ENCODE peak calls at places on chromosome 15, in six cellular contexts. One of them, this sample, is unnamed.

GRCh38 chr15:47983533-47983932 is 137.3 kb upstream of the SLC24A5 start:
- DNase-seq in tibial artery: no peak
- DNase-seq in GM23248: no peak
- DNase-seq in uterus: no peak
- DNase-seq in naive thymus-derived CD4-positive, alpha-beta T cell: no peak
- DNase-seq in left lung: no peak
- DNase-seq in this sample: no peak

GRCh38 chr15:74763416-74763815 is 14.8 kb downstream of the CYP1A2 start:
- DNase-seq in left lung: no peak
- DNase-seq in tibial artery: no peak
- DNase-seq in uterus: no peak
- DNase-seq in GM23248: no peak
- DNase-seq in naive thymus-derived CD4-positive, alpha-beta T cell: no peak
- DNase-seq in this sample: no peak

GRCh38 chr15:80159811-80160569 is 7.2 kb downstream of the FAH start:
- DNase-seq in left lung: no peak
- DNase-seq in naive thymus-derived CD4-positive, alpha-beta T cell: no peak
- DNase-seq in tibial artery: peak; percentile 56
- DNase-seq in uterus: no peak
- DNase-seq in GM23248: peak; percentile 55
- DNase-seq in this sample: no peak

GRCh38 chr15:63920504-63921178 is 86.9 kb upstream of the HERC1 start:
- DNase-seq in tibial artery: peak; percentile 27
- DNase-seq in naive thymus-derived CD4-positive, alpha-beta T cell: no peak
- DNase-seq in left lung: no peak
- DNase-seq in GM23248: no peak
- DNase-seq in uterus: no peak
- DNase-seq in this sample: no peak

GRCh38 chr15:92781925-92782453 is 118.1 kb upstream of the CHD2 start:
- DNase-seq in uterus: no peak
- DNase-seq in GM23248: no peak
- DNase-seq in tibial artery: no peak
- DNase-seq in left lung: no peak
- DNase-seq in naive thymus-derived CD4-positive, alpha-beta T cell: no peak
- DNase-seq in this sample: no peak

GRCh38 chr15:28105224-28105791 is 6.2 kb upstream of the OCA2 start:
- DNase-seq in tibial artery: no peak
- DNase-seq in GM23248: no peak
- DNase-seq in naive thymus-derived CD4-positive, alpha-beta T cell: no peak
- DNase-seq in uterus: no peak
- DNase-seq in left lung: no peak
- DNase-seq in this sample: no peak

GRCh38 chr15:73050561-73051297 is 1.5 kb upstream of the NEO1 start:
- DNase-seq in tibial artery: no peak
- DNase-seq in GM23248: no peak
- DNase-seq in left lung: no peak
- DNase-seq in uterus: no peak
- DNase-seq in naive thymus-derived CD4-positive, alpha-beta T cell: no peak
- DNase-seq in this sample: no peak

GRCh38 chr15:20106026-20106425 is 435.6 kb downstream of the GOLGA6L6 start:
- DNase-seq in uterus: no peak
- DNase-seq in GM23248: no peak
- DNase-seq in tibial artery: peak; percentile 63
- DNase-seq in naive thymus-derived CD4-positive, alpha-beta T cell: no peak
- DNase-seq in left lung: peak; percentile 24
- DNase-seq in this sample: no peak

GRCh38 chr15:29669823-29670222 is 152.4 kb downstream of the TJP1 start:
- DNase-seq in uterus: no peak
- DNase-seq in naive thymus-derived CD4-positive, alpha-beta T cell: no peak
- DNase-seq in GM23248: peak; percentile 54
- DNase-seq in left lung: no peak
- DNase-seq in tibial artery: no peak
- DNase-seq in this sample: no peak
- H3K27ac ChIP-seq in uterus: no peak overlapping the region
- H3K27ac ChIP-seq in naive thymus-derived CD4-positive, alpha-beta T cell: no peak overlapping the region
- H3K27ac ChIP-seq in GM23248: no peak overlapping the region
- H3K27ac ChIP-seq in left lung: no peak overlapping the region
- H3K27ac ChIP-seq in tibial artery: no peak overlapping the region
- H3K27ac ChIP-seq in this sample: no peak overlapping the region

DNA sequence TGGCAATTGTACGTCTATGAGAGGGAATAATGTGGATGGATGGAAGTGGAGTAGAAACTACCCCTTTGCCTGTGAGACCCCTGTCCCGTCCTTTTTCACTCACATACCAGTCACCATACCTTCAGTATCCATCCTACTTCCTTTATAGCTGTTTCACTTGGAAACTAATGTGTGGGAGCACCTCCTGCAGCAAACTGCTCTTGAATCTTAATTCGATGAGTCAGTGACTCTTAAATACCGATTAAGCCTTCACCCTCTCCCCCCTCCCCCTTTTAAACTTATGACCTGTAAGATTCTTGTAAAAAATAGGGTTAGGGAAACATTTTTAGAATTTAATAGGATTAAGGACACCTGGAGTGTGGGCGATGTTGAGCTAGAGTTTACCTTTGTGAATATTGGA is 812 bp downstream of the SPRED1 start:
- DNase-seq in GM23248: peak; percentile 84
- DNase-seq in left lung: no peak
- DNase-seq in tibial artery: no peak
- DNase-seq in naive thymus-derived CD4-positive, alpha-beta T cell: no peak
- DNase-seq in uterus: no peak
- DNase-seq in this sample: no peak
- H3K4me3 ChIP-seq in GM23248: peak overlapping the region; percentile 86
- H3K4me3 ChIP-seq in left lung: peak overlapping the region; percentile 81
- H3K4me3 ChIP-seq in tibial artery: peak overlapping the region; percentile 90
- H3K4me3 ChIP-seq in naive thymus-derived CD4-positive, alpha-beta T cell: peak overlapping the region; percentile 24
- H3K4me3 ChIP-seq in uterus: peak overlapping the region; percentile 89
- H3K4me3 ChIP-seq in this sample: peak overlapping the region; percentile 91

GRCh38 chr15:38073278-38073930 is 139.0 kb downstream of the TMCO5A start:
- DNase-seq in uterus: peak; percentile 21
- DNase-seq in GM23248: peak; percentile 43
- DNase-seq in left lung: no peak
- DNase-seq in naive thymus-derived CD4-positive, alpha-beta T cell: no peak
- DNase-seq in tibial artery: no peak
- DNase-seq in this sample: no peak
- H3K27ac ChIP-seq in uterus: peak overlapping the region; percentile 82
- H3K27ac ChIP-seq in GM23248: peak overlapping the region; percentile 83
- H3K27ac ChIP-seq in left lung: peak overlapping the region; percentile 91
- H3K27ac ChIP-seq in naive thymus-derived CD4-positive, alpha-beta T cell: no peak overlapping the region
- H3K27ac ChIP-seq in tibial artery: peak overlapping the region; percentile 90
- H3K27ac ChIP-seq in this sample: peak overlapping the region; percentile 84

DNA sequence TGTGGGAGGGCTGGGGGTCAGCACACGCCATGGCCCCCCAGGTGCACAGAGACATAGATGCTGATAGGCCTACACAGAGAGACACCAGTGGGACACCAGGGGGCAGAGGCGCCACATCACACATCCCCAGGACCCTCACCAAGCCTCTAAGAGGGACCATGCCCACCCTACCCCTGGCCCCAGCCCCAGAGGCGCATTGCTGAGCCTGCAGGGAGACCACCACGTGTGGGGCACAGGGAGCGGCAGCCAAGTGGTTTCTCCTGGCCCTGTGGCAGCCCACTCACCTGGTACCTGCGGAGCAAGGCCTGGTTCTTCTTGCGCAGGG is 1.2 kb downstream of the CCDC9B start:
- DNase-seq in naive thymus-derived CD4-positive, alpha-beta T cell: no peak
- DNase-seq in tibial artery: no peak
- DNase-seq in GM23248: no peak
- DNase-seq in uterus: no peak
- DNase-seq in left lung: no peak
- DNase-seq in this sample: no peak
- H3K4me3 ChIP-seq in naive thymus-derived CD4-positive, alpha-beta T cell: no peak overlapping the region
- H3K4me3 ChIP-seq in tibial artery: peak overlapping the region; percentile 43
- H3K4me3 ChIP-seq in GM23248: peak overlapping the region; percentile 79
- H3K4me3 ChIP-seq in uterus: peak overlapping the region; percentile 32
- H3K4me3 ChIP-seq in left lung: peak overlapping the region; percentile 36
- H3K4me3 ChIP-seq in this sample: peak overlapping the region; percentile 50

GRCh38 chr15:59280855-59281254 is 74.2 kb downstream of the LDHAL6B start:
- DNase-seq in left lung: no peak
- DNase-seq in uterus: no peak
- DNase-seq in GM23248: no peak
- DNase-seq in tibial artery: no peak
- DNase-seq in naive thymus-derived CD4-positive, alpha-beta T cell: no peak
- DNase-seq in this sample: no peak
- H3K27ac ChIP-seq in left lung: no peak overlapping the region
- H3K27ac ChIP-seq in uterus: no peak overlapping the region
- H3K27ac ChIP-seq in GM23248: no peak overlapping the region
- H3K27ac ChIP-seq in tibial artery: no peak overlapping the region
- H3K27ac ChIP-seq in naive thymus-derived CD4-positive, alpha-beta T cell: no peak overlapping the region
- H3K27ac ChIP-seq in this sample: no peak overlapping the region

DNA sequence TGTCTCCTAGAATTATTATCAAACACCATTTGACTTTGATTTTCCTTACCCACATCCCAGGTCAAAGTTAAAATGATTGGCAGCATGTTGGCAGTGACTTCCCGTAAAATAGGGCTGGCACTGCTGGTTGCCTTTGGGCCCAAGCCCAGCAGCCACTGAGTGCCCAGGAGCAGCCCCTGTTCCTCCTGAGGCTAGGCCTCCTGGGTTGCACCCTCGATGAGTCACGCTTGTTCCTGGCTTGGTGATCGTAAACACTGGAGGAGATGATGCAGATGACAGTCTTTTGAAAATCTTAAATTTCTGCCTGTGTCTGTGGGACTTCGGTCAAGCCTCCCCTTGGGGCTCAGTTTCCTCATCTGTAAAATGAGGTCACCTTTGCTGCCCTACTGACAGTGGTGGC is 290.0 kb downstream of the TLE3 start:
- DNase-seq in naive thymus-derived CD4-positive, alpha-beta T cell: no peak
- DNase-seq in GM23248: peak; percentile 71
- DNase-seq in left lung: no peak
- DNase-seq in uterus: no peak
- DNase-seq in tibial artery: peak; percentile 80
- DNase-seq in this sample: no peak
- H3K4me3 ChIP-seq in naive thymus-derived CD4-positive, alpha-beta T cell: no peak overlapping the region
- H3K4me3 ChIP-seq in GM23248: no peak overlapping the region
- H3K4me3 ChIP-seq in left lung: no peak overlapping the region
- H3K4me3 ChIP-seq in uterus: no peak overlapping the region
- H3K4me3 ChIP-seq in tibial artery: no peak overlapping the region
- H3K4me3 ChIP-seq in this sample: no peak overlapping the region